ENCODE peak calls at places on chromosomes 3 and 15, in six cellular contexts. One of them, this sample, is unnamed.

GRCh38 chr3:116863842-116864626 is 154.5 kb downstream of the TUSC7 start:
- DNase-seq in GM12878: peak; percentile 17
- DNase-seq in GM12892: no peak
- DNase-seq in HepG2: peak; percentile 1
- DNase-seq in K562: no peak
- DNase-seq in H1: peak; percentile 34
- DNase-seq in this sample: no peak

GRCh38 chr3:157182879-157183278 is 22.9 kb upstream of the CCNL1 start:
- DNase-seq in GM12878: no peak
- DNase-seq in GM12892: no peak
- DNase-seq in HepG2: no peak
- DNase-seq in K562: no peak
- DNase-seq in H1: no peak
- DNase-seq in this sample: no peak

GRCh38 chr3:182969277-182969676 is 11.1 kb downstream of the DCUN1D1 start:
- DNase-seq in GM12878: no peak
- DNase-seq in GM12892: no peak
- DNase-seq in HepG2: no peak
- DNase-seq in K562: no peak
- DNase-seq in H1: no peak
- DNase-seq in this sample: no peak

GRCh38 chr3:71018794-71019193 is 564.7 kb downstream of the FOXP1 start:
- DNase-seq in GM12878: no peak
- DNase-seq in GM12892: no peak
- DNase-seq in HepG2: no peak
- DNase-seq in K562: no peak
- DNase-seq in H1: no peak
- DNase-seq in this sample: no peak

GRCh38 chr3:57007513-57008415 is 52.7 kb upstream of the SPATA12 start:
- DNase-seq in GM12878: no peak
- DNase-seq in GM12892: no peak
- DNase-seq in HepG2: no peak
- DNase-seq in K562: peak; percentile 38
- DNase-seq in H1: no peak
- DNase-seq in this sample: no peak

GRCh38 chr3:115912372-115912771 is 289.1 kb downstream of the GAP43 start:
- DNase-seq in GM12878: no peak
- DNase-seq in GM12892: no peak
- DNase-seq in HepG2: no peak
- DNase-seq in K562: no peak
- DNase-seq in H1: no peak
- DNase-seq in this sample: no peak

GRCh38 chr3:97872209-97873042 is 50.6 kb downstream of the CRYBG3 start:
- DNase-seq in GM12878: no peak
- DNase-seq in GM12892: no peak
- DNase-seq in HepG2: no peak
- DNase-seq in K562: no peak
- DNase-seq in H1: no peak
- DNase-seq in this sample: no peak

GRCh38 chr3:9298236-9298635 is 48.8 kb upstream of the SRGAP3 start:
- DNase-seq in GM12878: no peak
- DNase-seq in GM12892: no peak
- DNase-seq in HepG2: no peak
- DNase-seq in K562: no peak
- DNase-seq in H1: no peak
- DNase-seq in this sample: no peak

GRCh38 chr3:138127636-138128365 is 4.4 kb downstream of the A4GNT start:
- DNase-seq in GM12878: no peak
- DNase-seq in GM12892: no peak
- DNase-seq in HepG2: no peak
- DNase-seq in K562: no peak
- DNase-seq in H1: no peak
- DNase-seq in this sample: no peak

GRCh38 chr3:145798005-145798404 is 363.0 kb downstream of the PLOD2 start:
- DNase-seq in GM12878: no peak
- DNase-seq in GM12892: no peak
- DNase-seq in HepG2: no peak
- DNase-seq in K562: no peak
- DNase-seq in H1: no peak
- DNase-seq in this sample: no peak

GRCh38 chr3:186042521-186043202 is 66.2 kb downstream of the ETV5 start:
- DNase-seq in GM12878: no peak
- DNase-seq in GM12892: no peak
- DNase-seq in HepG2: no peak
- DNase-seq in K562: no peak
- DNase-seq in H1: no peak
- DNase-seq in this sample: no peak

GRCh38 chr15:47516576-47517371 is 200.5 kb upstream of the SEMA6D start:
- DNase-seq in GM12878: no peak
- DNase-seq in GM12892: no peak
- DNase-seq in HepG2: no peak
- DNase-seq in K562: no peak
- DNase-seq in H1: no peak
- DNase-seq in this sample: no peak

GRCh38 chr3:19471147-19471546 is 322.8 kb downstream of the KCNH8 start:
- DNase-seq in GM12878: no peak
- DNase-seq in GM12892: no peak
- DNase-seq in HepG2: no peak
- DNase-seq in K562: no peak
- DNase-seq in H1: no peak
- DNase-seq in this sample: no peak

GRCh38 chr3:43638594-43639447 is 17.0 kb upstream of the ANO10 start:
- DNase-seq in GM12878: no peak
- DNase-seq in GM12892: no peak
- DNase-seq in HepG2: no peak
- DNase-seq in K562: peak; percentile 66
- DNase-seq in H1: no peak
- DNase-seq in this sample: no peak

DNA sequence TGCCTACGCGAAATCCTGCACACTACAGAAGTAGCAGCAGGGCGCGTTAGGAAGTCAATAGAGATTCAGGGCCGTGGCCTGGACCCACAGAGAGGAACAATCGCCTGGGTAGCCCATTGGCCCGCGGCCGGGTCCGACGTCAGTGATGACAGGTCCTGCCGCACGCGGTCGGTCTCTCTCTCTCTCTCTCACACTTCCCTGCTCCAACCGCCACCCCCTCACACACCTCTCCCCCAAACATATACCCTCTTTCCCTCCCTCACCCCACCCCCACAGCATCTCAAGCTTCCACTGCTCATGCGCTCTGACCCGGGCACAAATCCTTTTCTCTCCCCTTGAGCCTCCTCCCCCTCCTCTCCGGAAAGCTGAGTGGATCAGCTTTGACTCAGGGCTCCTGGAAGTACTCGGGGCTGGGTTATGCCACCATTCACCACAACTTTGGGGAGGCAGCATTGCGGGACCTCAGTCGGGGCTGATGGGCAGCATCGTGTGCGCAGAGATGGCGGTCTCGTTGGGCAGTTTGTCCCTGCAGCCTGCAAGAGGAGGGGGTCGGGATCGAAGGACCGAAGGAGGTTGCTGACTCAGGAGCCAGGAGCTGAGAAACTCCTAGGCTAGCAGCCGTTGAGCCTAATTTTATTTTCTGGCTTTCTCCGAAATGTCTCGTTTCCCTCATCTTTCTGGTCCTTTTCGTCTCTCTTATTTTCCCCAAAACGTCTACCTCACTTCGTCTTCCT is 9.0 kb downstream of the ZIC4 start:
- DNase-seq in GM12878: no peak
- DNase-seq in GM12892: no peak
- DNase-seq in HepG2: no peak
- DNase-seq in K562: no peak
- DNase-seq in H1: no peak
- DNase-seq in this sample: no peak
- TF ChIP-seq POLR2A in GM12878: no peak
- TF ChIP-seq POLR2A in GM12892: no peak
- TF ChIP-seq POLR2A in HepG2: no peak
- TF ChIP-seq POLR2A in K562: no peak
- TF ChIP-seq POLR2A in H1: peak; percentile 67
- TF ChIP-seq POLR2A in this sample: no peak

DNA sequence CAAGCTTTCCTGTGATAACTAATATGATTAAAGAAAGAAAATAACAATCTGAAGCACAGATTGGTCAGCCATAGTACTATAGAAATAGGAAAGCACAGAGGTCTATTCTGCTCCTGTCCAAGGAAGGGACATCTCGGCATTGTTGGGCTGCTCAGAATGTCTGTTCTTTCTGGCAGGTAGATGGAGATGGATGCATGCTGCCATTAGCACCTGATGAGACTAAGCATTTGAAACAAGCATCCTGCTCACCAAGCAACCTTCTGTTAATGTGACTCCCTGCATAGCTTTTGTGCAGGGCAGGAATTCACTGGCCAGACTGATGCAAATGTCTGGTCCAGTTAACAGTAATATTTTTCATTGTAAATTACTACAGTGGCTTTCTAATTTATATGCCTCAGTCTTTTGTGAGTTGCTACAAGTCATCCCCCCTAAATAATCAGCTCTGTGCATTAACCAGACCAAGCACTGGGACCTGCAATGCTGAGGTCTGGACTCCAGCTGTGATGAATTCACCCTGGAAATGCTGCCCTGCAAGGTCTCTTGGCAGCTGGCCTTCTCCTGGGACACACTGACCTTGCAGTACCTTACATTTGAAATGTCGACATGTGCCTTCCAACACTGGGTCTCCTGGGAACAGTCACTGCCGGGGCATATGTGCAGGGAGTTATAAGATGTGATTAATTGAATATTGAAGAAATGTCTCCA is 1123.7 kb downstream of the IGSF11 start:
- DNase-seq in GM12878: no peak
- DNase-seq in GM12892: no peak
- DNase-seq in HepG2: no peak
- DNase-seq in K562: no peak
- DNase-seq in H1: no peak
- DNase-seq in this sample: no peak
- TF ChIP-seq TAF1 in GM12878: no peak
- TF ChIP-seq TAF1 in GM12892: no peak
- TF ChIP-seq TAF1 in HepG2: no peak
- TF ChIP-seq TAF1 in K562: no peak
- TF ChIP-seq TAF1 in H1: no peak
- TF ChIP-seq TAF1 in this sample: no peak

GRCh38 chr3:6568999-6569493 is 291.9 kb upstream of the GRM7 start:
- DNase-seq in GM12878: no peak
- DNase-seq in GM12892: no peak
- DNase-seq in HepG2: no peak
- DNase-seq in K562: no peak
- DNase-seq in H1: no peak
- DNase-seq in this sample: no peak

GRCh38 chr3:6571448-6571847 is 289.5 kb upstream of the GRM7 start:
- DNase-seq in GM12878: no peak
- DNase-seq in GM12892: no peak
- DNase-seq in HepG2: peak; percentile 2
- DNase-seq in K562: no peak
- DNase-seq in H1: no peak
- DNase-seq in this sample: no peak
- TF ChIP-seq POLR2A in GM12878: no peak
- TF ChIP-seq POLR2A in GM12892: no peak
- TF ChIP-seq POLR2A in HepG2: no peak
- TF ChIP-seq POLR2A in K562: no peak
- TF ChIP-seq POLR2A in H1: no peak
- TF ChIP-seq POLR2A in this sample: no peak

GRCh38 chr3:46208167-46208704 is at the start of gene CCR1:
- DNase-seq in GM12878: peak; percentile 92
- DNase-seq in GM12892: peak; percentile 28
- DNase-seq in HepG2: peak; percentile 37
- DNase-seq in K562: no peak
- DNase-seq in H1: peak; percentile 17
- DNase-seq in this sample: peak; percentile 14
- TF ChIP-seq TAF1 in GM12878: no peak
- TF ChIP-seq TAF1 in GM12892: no peak
- TF ChIP-seq TAF1 in HepG2: no peak
- TF ChIP-seq TAF1 in K562: no peak
- TF ChIP-seq TAF1 in H1: no peak
- TF ChIP-seq TAF1 in this sample: no peak

GRCh38 chr15:90115783-90116182 is 13.5 kb upstream of the IDH2 start:
- DNase-seq in GM12878: no peak
- DNase-seq in GM12892: no peak
- DNase-seq in HepG2: no peak
- DNase-seq in K562: no peak
- DNase-seq in H1: no peak
- DNase-seq in this sample: no peak

GRCh38 chr15:90119367-90119766 is 17.1 kb upstream of the IDH2 start:
- DNase-seq in GM12878: no peak
- DNase-seq in GM12892: no peak
- DNase-seq in HepG2: no peak
- DNase-seq in K562: no peak
- DNase-seq in H1: no peak
- DNase-seq in this sample: no peak

GRCh38 chr15:90126022-90126421 is 23.8 kb upstream of the IDH2 start:
- DNase-seq in GM12878: no peak
- DNase-seq in GM12892: no peak
- DNase-seq in HepG2: peak; percentile 59
- DNase-seq in K562: no peak
- DNase-seq in H1: no peak
- DNase-seq in this sample: no peak

GRCh38 chr15:90124487-90124886 is 22.2 kb upstream of the IDH2 start:
- DNase-seq in GM12878: no peak
- DNase-seq in GM12892: no peak
- DNase-seq in HepG2: no peak
- DNase-seq in K562: no peak
- DNase-seq in H1: no peak
- DNase-seq in this sample: no peak

GRCh38 chr15:90121086-90121485 is 18.8 kb upstream of the IDH2 start:
- DNase-seq in GM12878: no peak
- DNase-seq in GM12892: no peak
- DNase-seq in HepG2: no peak
- DNase-seq in K562: no peak
- DNase-seq in H1: no peak
- DNase-seq in this sample: no peak
- TF ChIP-seq POLR2A in GM12878: no peak
- TF ChIP-seq POLR2A in GM12892: no peak
- TF ChIP-seq POLR2A in HepG2: no peak
- TF ChIP-seq POLR2A in K562: no peak
- TF ChIP-seq POLR2A in H1: no peak
- TF ChIP-seq POLR2A in this sample: no peak

GRCh38 chr3:131735544-131735943 is 232.8 kb upstream of the MRPL3 start:
- DNase-seq in GM12878: no peak
- DNase-seq in GM12892: no peak
- DNase-seq in HepG2: no peak
- DNase-seq in K562: no peak
- DNase-seq in H1: no peak
- DNase-seq in this sample: no peak
- TF ChIP-seq TAF1 in GM12878: no peak
- TF ChIP-seq TAF1 in GM12892: no peak
- TF ChIP-seq TAF1 in HepG2: no peak
- TF ChIP-seq TAF1 in K562: no peak
- TF ChIP-seq TAF1 in H1: no peak
- TF ChIP-seq TAF1 in this sample: no peak

This sample was measured in GM12891.